ENCODE peak calls at places on chromosomes 6 and 20, in seven cellular contexts. One of them, this sample, is unnamed.

GRCh38 chr6:81086931-81087330 is 665.5 kb downstream of the TENT5A start:
- DNase-seq in GM23248: no peak
- DNase-seq in kidney: no peak
- DNase-seq in ovary: no peak
- DNase-seq in lung: no peak
- DNase-seq in MM.1S: no peak
- DNase-seq in CD8-positive, alpha-beta T cell: no peak
- DNase-seq in this sample: no peak

GRCh38 chr6:150922137-150922536 is 56.6 kb downstream of the MTHFD1L start:
- DNase-seq in GM23248: no peak
- DNase-seq in kidney: no peak
- DNase-seq in ovary: no peak
- DNase-seq in lung: no peak
- DNase-seq in MM.1S: no peak
- DNase-seq in CD8-positive, alpha-beta T cell: no peak
- DNase-seq in this sample: no peak

GRCh38 chr6:312704-313485 is 20.6 kb downstream of the DUSP22 start:
- DNase-seq in GM23248: no peak
- DNase-seq in kidney: no peak
- DNase-seq in ovary: no peak
- DNase-seq in lung: no peak
- DNase-seq in MM.1S: peak; percentile 53
- DNase-seq in CD8-positive, alpha-beta T cell: no peak
- DNase-seq in this sample: no peak

GRCh38 chr6:18216411-18216810 is 47.9 kb downstream of the DEK start:
- DNase-seq in GM23248: peak; percentile 43
- DNase-seq in kidney: no peak
- DNase-seq in ovary: no peak
- DNase-seq in lung: no peak
- DNase-seq in MM.1S: no peak
- DNase-seq in CD8-positive, alpha-beta T cell: no peak
- DNase-seq in this sample: no peak

GRCh38 chr6:70118670-70119069 is 184.2 kb downstream of the COL9A1 start:
- DNase-seq in GM23248: no peak
- DNase-seq in kidney: no peak
- DNase-seq in ovary: no peak
- DNase-seq in lung: no peak
- DNase-seq in MM.1S: no peak
- DNase-seq in CD8-positive, alpha-beta T cell: no peak
- DNase-seq in this sample: no peak

GRCh38 chr20:56358070-56358469 is 704 bp upstream of the FAM210B start:
- DNase-seq in GM23248: peak; percentile 51
- DNase-seq in kidney: no peak
- DNase-seq in ovary: no peak
- DNase-seq in lung: no peak
- DNase-seq in MM.1S: no peak
- DNase-seq in CD8-positive, alpha-beta T cell: no peak
- DNase-seq in this sample: no peak

GRCh38 chr6:12735786-12736185 is 19.2 kb downstream of the PHACTR1 start:
- DNase-seq in GM23248: no peak
- DNase-seq in kidney: no peak
- DNase-seq in ovary: no peak
- DNase-seq in lung: no peak
- DNase-seq in MM.1S: no peak
- DNase-seq in CD8-positive, alpha-beta T cell: no peak
- DNase-seq in this sample: no peak

GRCh38 chr6:34154668-34155447 is 9.0 kb upstream of the GRM4 start:
- DNase-seq in GM23248: peak; percentile 80
- DNase-seq in kidney: peak; percentile 83
- DNase-seq in ovary: peak; percentile 61
- DNase-seq in lung: no peak
- DNase-seq in MM.1S: peak; percentile 41
- DNase-seq in CD8-positive, alpha-beta T cell: peak; percentile 61
- DNase-seq in this sample: peak; percentile 38

GRCh38 chr20:45011108-45011526 is 44.8 kb downstream of the STK4 start:
- DNase-seq in GM23248: peak; percentile 83
- DNase-seq in kidney: no peak
- DNase-seq in ovary: peak; percentile 50
- DNase-seq in lung: peak; percentile 32
- DNase-seq in MM.1S: peak; percentile 57
- DNase-seq in CD8-positive, alpha-beta T cell: peak; percentile 38
- DNase-seq in this sample: peak; percentile 25

GRCh38 chr6:136244061-136244616 is 6.0 kb downstream of the MTFR2 start:
- DNase-seq in GM23248: peak; percentile 64
- DNase-seq in kidney: no peak
- DNase-seq in ovary: no peak
- DNase-seq in lung: no peak
- DNase-seq in MM.1S: no peak
- DNase-seq in CD8-positive, alpha-beta T cell: no peak
- DNase-seq in this sample: no peak

GRCh38 chr6:139568157-139568955 is 193.9 kb upstream of the CITED2 start:
- DNase-seq in GM23248: peak; percentile 44
- DNase-seq in kidney: no peak
- DNase-seq in ovary: no peak
- DNase-seq in lung: no peak
- DNase-seq in MM.1S: no peak
- DNase-seq in CD8-positive, alpha-beta T cell: no peak
- DNase-seq in this sample: no peak

GRCh38 chr6:55379895-55380294 is 52.6 kb downstream of the GFRAL start:
- DNase-seq in GM23248: no peak
- DNase-seq in kidney: no peak
- DNase-seq in ovary: no peak
- DNase-seq in lung: no peak
- DNase-seq in MM.1S: no peak
- DNase-seq in CD8-positive, alpha-beta T cell: no peak
- DNase-seq in this sample: no peak

GRCh38 chr6:12174878-12175277 is 115.3 kb upstream of the EDN1 start:
- DNase-seq in GM23248: peak; percentile 58
- DNase-seq in kidney: no peak
- DNase-seq in ovary: no peak
- DNase-seq in lung: no peak
- DNase-seq in MM.1S: no peak
- DNase-seq in CD8-positive, alpha-beta T cell: no peak
- DNase-seq in this sample: no peak

GRCh38 chr20:8562356-8562755 is 430.3 kb downstream of the PLCB1 start:
- DNase-seq in GM23248: no peak
- DNase-seq in kidney: no peak
- DNase-seq in ovary: no peak
- DNase-seq in lung: no peak
- DNase-seq in MM.1S: no peak
- DNase-seq in CD8-positive, alpha-beta T cell: no peak
- DNase-seq in this sample: no peak

GRCh38 chr6:27148404-27148795 is 99.1 kb upstream of the PRSS16 start:
- DNase-seq in GM23248: no peak
- DNase-seq in kidney: no peak
- DNase-seq in ovary: no peak
- DNase-seq in lung: no peak
- DNase-seq in MM.1S: no peak
- DNase-seq in CD8-positive, alpha-beta T cell: no peak
- DNase-seq in this sample: no peak

GRCh38 chr6:2434116-2434515 is 188.7 kb upstream of the GMDS start:
- DNase-seq in GM23248: no peak
- DNase-seq in kidney: peak; percentile 94
- DNase-seq in ovary: no peak
- DNase-seq in lung: no peak
- DNase-seq in MM.1S: no peak
- DNase-seq in CD8-positive, alpha-beta T cell: no peak
- DNase-seq in this sample: no peak

GRCh38 chr20:41086402-41087324 is 50.7 kb upstream of the PLCG1 start:
- DNase-seq in GM23248: no peak
- DNase-seq in kidney: no peak
- DNase-seq in ovary: no peak
- DNase-seq in lung: no peak
- DNase-seq in MM.1S: no peak
- DNase-seq in CD8-positive, alpha-beta T cell: no peak
- DNase-seq in this sample: no peak

GRCh38 chr6:116404706-116405105 is 34.0 kb downstream of the DSE start:
- DNase-seq in GM23248: peak; percentile 44
- DNase-seq in kidney: no peak
- DNase-seq in ovary: no peak
- DNase-seq in lung: no peak
- DNase-seq in MM.1S: no peak
- DNase-seq in CD8-positive, alpha-beta T cell: no peak
- DNase-seq in this sample: no peak

GRCh38 chr6:116405663-116406329 is 35.0 kb downstream of the DSE start:
- DNase-seq in GM23248: peak; percentile 76
- DNase-seq in kidney: no peak
- DNase-seq in ovary: no peak
- DNase-seq in lung: no peak
- DNase-seq in MM.1S: no peak
- DNase-seq in CD8-positive, alpha-beta T cell: no peak
- DNase-seq in this sample: no peak

GRCh38 chr6:116408476-116408875 is 37.7 kb downstream of the DSE start:
- DNase-seq in GM23248: no peak
- DNase-seq in kidney: no peak
- DNase-seq in ovary: no peak
- DNase-seq in lung: no peak
- DNase-seq in MM.1S: no peak
- DNase-seq in CD8-positive, alpha-beta T cell: no peak
- DNase-seq in this sample: no peak

GRCh38 chr6:116405147-116405546 is 34.4 kb downstream of the DSE start:
- DNase-seq in GM23248: peak; percentile 83
- DNase-seq in kidney: no peak
- DNase-seq in ovary: no peak
- DNase-seq in lung: no peak
- DNase-seq in MM.1S: peak; percentile 87
- DNase-seq in CD8-positive, alpha-beta T cell: no peak
- DNase-seq in this sample: no peak

GRCh38 chr6:116406678-116407345 is 36.1 kb downstream of the DSE start:
- DNase-seq in GM23248: peak; percentile 71
- DNase-seq in kidney: no peak
- DNase-seq in ovary: no peak
- DNase-seq in lung: no peak
- DNase-seq in MM.1S: no peak
- DNase-seq in CD8-positive, alpha-beta T cell: no peak
- DNase-seq in this sample: no peak
- H3K4me1 ChIP-seq in GM23248: peaks cover 61% of the 10 kb centered on the region
- H3K4me1 ChIP-seq in kidney: no peaks in the 10 kb centered on the region
- H3K4me1 ChIP-seq in ovary: peaks cover 12% of the 10 kb centered on the region
- H3K4me1 ChIP-seq in lung: peaks cover 16% of the 10 kb centered on the region
- H3K4me1 ChIP-seq in MM.1S: peaks cover 27% of the 10 kb centered on the region
- H3K4me1 ChIP-seq in CD8-positive, alpha-beta T cell: no peaks in the 10 kb centered on the region
- H3K4me1 ChIP-seq in this sample: no peaks in the 10 kb centered on the region

DNA sequence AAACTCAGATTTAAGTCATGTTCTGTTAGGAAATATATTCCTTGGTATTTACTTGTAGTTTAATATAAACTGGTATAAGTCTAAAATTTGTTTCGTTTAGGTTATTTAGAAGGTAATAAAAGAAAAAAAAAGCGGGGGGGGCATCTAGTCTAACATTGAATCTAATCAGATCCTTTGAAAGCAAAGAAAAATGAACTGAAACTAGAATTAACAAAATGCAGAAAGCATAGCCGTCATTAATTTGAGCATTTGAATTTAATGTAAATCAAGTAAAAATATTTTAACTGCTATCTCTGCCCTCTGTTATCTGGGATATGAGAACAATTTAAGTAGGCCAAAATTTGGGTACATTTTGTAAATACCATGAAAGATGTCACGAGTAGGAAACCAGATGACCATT is 54.1 kb downstream of the SNX9 start:
- DNase-seq in GM23248: no peak
- DNase-seq in kidney: no peak
- DNase-seq in ovary: no peak
- DNase-seq in lung: no peak
- DNase-seq in MM.1S: no peak
- DNase-seq in CD8-positive, alpha-beta T cell: no peak
- DNase-seq in this sample: no peak
- H3K36me3 ChIP-seq in GM23248: peaks cover 84% of the 10 kb centered on the region
- H3K36me3 ChIP-seq in kidney: peaks cover 34% of the 10 kb centered on the region
- H3K36me3 ChIP-seq in ovary: no peaks in the 10 kb centered on the region
- H3K36me3 ChIP-seq in lung: peaks cover 6% of the 10 kb centered on the region
- H3K36me3 ChIP-seq in MM.1S: no peaks in the 10 kb centered on the region
- H3K36me3 ChIP-seq in CD8-positive, alpha-beta T cell: peaks cover 14% of the 10 kb centered on the region
- H3K36me3 ChIP-seq in this sample: peaks cover 12% of the 10 kb centered on the region

GRCh38 chr6:165961236-165961751 is 206.4 kb downstream of the TBXT start:
- DNase-seq in GM23248: no peak
- DNase-seq in kidney: no peak
- DNase-seq in ovary: no peak
- DNase-seq in lung: no peak
- DNase-seq in MM.1S: no peak
- DNase-seq in CD8-positive, alpha-beta T cell: no peak
- DNase-seq in this sample: no peak

GRCh38 chr6:165959627-165960026 is 208.0 kb downstream of the TBXT start:
- DNase-seq in GM23248: no peak
- DNase-seq in kidney: no peak
- DNase-seq in ovary: no peak
- DNase-seq in lung: no peak
- DNase-seq in MM.1S: no peak
- DNase-seq in CD8-positive, alpha-beta T cell: no peak
- DNase-seq in this sample: no peak

GRCh38 chr6:165962361-165962760 is 205.3 kb downstream of the TBXT start:
- DNase-seq in GM23248: no peak
- DNase-seq in kidney: no peak
- DNase-seq in ovary: no peak
- DNase-seq in lung: no peak
- DNase-seq in MM.1S: no peak
- DNase-seq in CD8-positive, alpha-beta T cell: no peak
- DNase-seq in this sample: no peak

GRCh38 chr6:165963750-165964149 is 203.9 kb downstream of the TBXT start:
- DNase-seq in GM23248: no peak
- DNase-seq in kidney: no peak
- DNase-seq in ovary: no peak
- DNase-seq in lung: no peak
- DNase-seq in MM.1S: no peak
- DNase-seq in CD8-positive, alpha-beta T cell: no peak
- DNase-seq in this sample: no peak

GRCh38 chr6:165960692-165961091 is 207.0 kb downstream of the TBXT start:
- DNase-seq in GM23248: no peak
- DNase-seq in kidney: no peak
- DNase-seq in ovary: no peak
- DNase-seq in lung: no peak
- DNase-seq in MM.1S: no peak
- DNase-seq in CD8-positive, alpha-beta T cell: no peak
- DNase-seq in this sample: no peak
- H3K4me1 ChIP-seq in GM23248: no peaks in the 10 kb centered on the region
- H3K4me1 ChIP-seq in kidney: no peaks in the 10 kb centered on the region
- H3K4me1 ChIP-seq in ovary: no peaks in the 10 kb centered on the region
- H3K4me1 ChIP-seq in lung: no peaks in the 10 kb centered on the region
- H3K4me1 ChIP-seq in MM.1S: no peaks in the 10 kb centered on the region
- H3K4me1 ChIP-seq in CD8-positive, alpha-beta T cell: no peaks in the 10 kb centered on the region
- H3K4me1 ChIP-seq in this sample: no peaks in the 10 kb centered on the region

DNA sequence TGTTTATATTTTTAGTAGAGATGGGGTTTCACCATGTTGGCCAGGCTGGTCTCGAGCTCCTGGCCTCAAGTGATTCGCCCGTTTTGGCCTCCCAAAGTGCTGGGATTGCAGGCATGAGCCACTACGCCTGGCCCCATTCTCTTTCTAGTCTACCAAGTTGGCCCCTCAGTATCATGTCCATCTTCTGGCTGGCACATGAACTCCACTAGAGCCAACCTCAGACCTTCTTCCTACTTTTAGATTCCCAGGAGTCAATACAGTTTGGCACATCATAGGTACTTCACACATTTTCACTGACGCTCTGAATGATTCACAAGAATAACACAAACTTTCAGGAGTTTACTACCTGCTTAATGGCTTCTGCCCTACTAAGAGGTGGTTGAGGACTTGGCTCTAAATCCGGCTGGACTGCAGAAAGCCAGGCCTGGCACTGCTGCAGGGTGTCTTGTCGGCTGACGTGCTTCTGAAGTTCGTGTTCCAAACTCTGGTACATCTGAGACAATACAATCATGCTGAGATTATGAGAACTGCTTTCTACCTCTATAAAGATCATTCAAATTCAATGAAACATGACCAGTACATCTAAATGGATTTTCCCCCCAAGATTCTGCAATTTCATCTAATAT is 293.3 kb downstream of the SYNE1 start:
- DNase-seq in GM23248: no peak
- DNase-seq in kidney: no peak
- DNase-seq in ovary: no peak
- DNase-seq in lung: no peak
- DNase-seq in MM.1S: no peak
- DNase-seq in CD8-positive, alpha-beta T cell: no peak
- DNase-seq in this sample: no peak
- H3K36me3 ChIP-seq in GM23248: peaks cover 84% of the 10 kb centered on the region
- H3K36me3 ChIP-seq in kidney: peaks cover 47% of the 10 kb centered on the region
- H3K36me3 ChIP-seq in ovary: no peaks in the 10 kb centered on the region
- H3K36me3 ChIP-seq in lung: peaks cover 20% of the 10 kb centered on the region
- H3K36me3 ChIP-seq in MM.1S: no peaks in the 10 kb centered on the region
- H3K36me3 ChIP-seq in CD8-positive, alpha-beta T cell: no peaks in the 10 kb centered on the region
- H3K36me3 ChIP-seq in this sample: no peaks in the 10 kb centered on the region